ENCODE peak calls at places on chromosomes 2 and 18, in eight cellular contexts. One of them, this sample, is unnamed.

GRCh38 chr18:35603528-35603927 is 22.0 kb downstream of the GALNT1 start:
- DNase-seq in activated T-cell treated with anti-CD3 and anti-CD28 coated beads, Interleukin-2, amount 50 U/mL, for 72 hours: no peak
- DNase-seq in astrocyte of the spinal cord: no peak
- DNase-seq in endothelial cell: no peak
- DNase-seq in M059J: no peak
- DNase-seq in nucleus accumbens: no peak
- DNase-seq in activated CD4-positive, alpha-beta T cell treated with anti-CD3 and anti-CD28 coated beads, Interleukin-2, amount 50 U/mL, for 48 hours: no peak
- DNase-seq in neural crest cell: no peak
- DNase-seq in this sample: no peak

GRCh38 chr2:158926478-158926948 is 41.9 kb upstream of the TANC1 start:
- DNase-seq in endothelial cell: no peak
- DNase-seq in activated T-cell treated with anti-CD3 and anti-CD28 coated beads, Interleukin-2, amount 50 U/mL, for 72 hours: no peak
- DNase-seq in M059J: peak; percentile 87
- DNase-seq in activated CD4-positive, alpha-beta T cell treated with anti-CD3 and anti-CD28 coated beads, Interleukin-2, amount 50 U/mL, for 48 hours: no peak
- DNase-seq in neural crest cell: no peak
- DNase-seq in nucleus accumbens: no peak
- DNase-seq in astrocyte of the spinal cord: peak; percentile 78
- DNase-seq in this sample: no peak

GRCh38 chr18:2644535-2644934 is 11.0 kb upstream of the SMCHD1 start:
- DNase-seq in astrocyte of the spinal cord: no peak
- DNase-seq in neural crest cell: no peak
- DNase-seq in endothelial cell: no peak
- DNase-seq in activated T-cell treated with anti-CD3 and anti-CD28 coated beads, Interleukin-2, amount 50 U/mL, for 72 hours: no peak
- DNase-seq in nucleus accumbens: no peak
- DNase-seq in activated CD4-positive, alpha-beta T cell treated with anti-CD3 and anti-CD28 coated beads, Interleukin-2, amount 50 U/mL, for 48 hours: no peak
- DNase-seq in M059J: no peak
- DNase-seq in this sample: no peak

GRCh38 chr2:9428965-9429577 is 5.6 kb downstream of the CPSF3 start:
- DNase-seq in activated T-cell treated with anti-CD3 and anti-CD28 coated beads, Interleukin-2, amount 50 U/mL, for 72 hours: no peak
- DNase-seq in activated CD4-positive, alpha-beta T cell treated with anti-CD3 and anti-CD28 coated beads, Interleukin-2, amount 50 U/mL, for 48 hours: no peak
- DNase-seq in endothelial cell: no peak
- DNase-seq in nucleus accumbens: no peak
- DNase-seq in astrocyte of the spinal cord: no peak
- DNase-seq in neural crest cell: no peak
- DNase-seq in M059J: no peak
- DNase-seq in this sample: no peak

GRCh38 chr2:45264227-45265225 is 255.3 kb upstream of the SIX2 start:
- DNase-seq in M059J: peak; percentile 62
- DNase-seq in astrocyte of the spinal cord: peak; percentile 23
- DNase-seq in activated CD4-positive, alpha-beta T cell treated with anti-CD3 and anti-CD28 coated beads, Interleukin-2, amount 50 U/mL, for 48 hours: peak; percentile 4
- DNase-seq in nucleus accumbens: no peak
- DNase-seq in activated T-cell treated with anti-CD3 and anti-CD28 coated beads, Interleukin-2, amount 50 U/mL, for 72 hours: peak; percentile 29
- DNase-seq in endothelial cell: no peak
- DNase-seq in neural crest cell: no peak
- DNase-seq in this sample: no peak

GRCh38 chr18:63697261-63697660 is 5.5 kb upstream of the SERPINB11 start:
- DNase-seq in activated T-cell treated with anti-CD3 and anti-CD28 coated beads, Interleukin-2, amount 50 U/mL, for 72 hours: no peak
- DNase-seq in activated CD4-positive, alpha-beta T cell treated with anti-CD3 and anti-CD28 coated beads, Interleukin-2, amount 50 U/mL, for 48 hours: no peak
- DNase-seq in astrocyte of the spinal cord: peak; percentile 8
- DNase-seq in neural crest cell: no peak
- DNase-seq in endothelial cell: no peak
- DNase-seq in nucleus accumbens: no peak
- DNase-seq in M059J: peak; percentile 44
- DNase-seq in this sample: no peak

GRCh38 chr2:109193807-109194702 is 65.0 kb downstream of the SH3RF3 start:
- DNase-seq in activated CD4-positive, alpha-beta T cell treated with anti-CD3 and anti-CD28 coated beads, Interleukin-2, amount 50 U/mL, for 48 hours: no peak
- DNase-seq in endothelial cell: no peak
- DNase-seq in activated T-cell treated with anti-CD3 and anti-CD28 coated beads, Interleukin-2, amount 50 U/mL, for 72 hours: no peak
- DNase-seq in M059J: no peak
- DNase-seq in nucleus accumbens: no peak
- DNase-seq in neural crest cell: no peak
- DNase-seq in astrocyte of the spinal cord: no peak
- DNase-seq in this sample: no peak

GRCh38 chr2:190835303-190835930 is 45.2 kb upstream of the GLS start:
- DNase-seq in activated T-cell treated with anti-CD3 and anti-CD28 coated beads, Interleukin-2, amount 50 U/mL, for 72 hours: no peak
- DNase-seq in endothelial cell: no peak
- DNase-seq in M059J: peak; percentile 87
- DNase-seq in astrocyte of the spinal cord: peak; percentile 91
- DNase-seq in neural crest cell: no peak
- DNase-seq in activated CD4-positive, alpha-beta T cell treated with anti-CD3 and anti-CD28 coated beads, Interleukin-2, amount 50 U/mL, for 48 hours: no peak
- DNase-seq in nucleus accumbens: no peak
- DNase-seq in this sample: no peak

GRCh38 chr2:197092431-197092830 is 165.9 kb upstream of the PGAP1 start:
- DNase-seq in neural crest cell: no peak
- DNase-seq in M059J: no peak
- DNase-seq in endothelial cell: no peak
- DNase-seq in activated T-cell treated with anti-CD3 and anti-CD28 coated beads, Interleukin-2, amount 50 U/mL, for 72 hours: no peak
- DNase-seq in nucleus accumbens: no peak
- DNase-seq in activated CD4-positive, alpha-beta T cell treated with anti-CD3 and anti-CD28 coated beads, Interleukin-2, amount 50 U/mL, for 48 hours: no peak
- DNase-seq in astrocyte of the spinal cord: peak; percentile 72
- DNase-seq in this sample: no peak

GRCh38 chr2:219488844-219489194 is 9.9 kb upstream of the GMPPA start:
- DNase-seq in activated CD4-positive, alpha-beta T cell treated with anti-CD3 and anti-CD28 coated beads, Interleukin-2, amount 50 U/mL, for 48 hours: no peak
- DNase-seq in nucleus accumbens: no peak
- DNase-seq in endothelial cell: no peak
- DNase-seq in neural crest cell: no peak
- DNase-seq in M059J: no peak
- DNase-seq in activated T-cell treated with anti-CD3 and anti-CD28 coated beads, Interleukin-2, amount 50 U/mL, for 72 hours: no peak
- DNase-seq in astrocyte of the spinal cord: no peak
- DNase-seq in this sample: no peak

GRCh38 chr2:216057688-216058193 is 23.9 kb downstream of the PECR start:
- DNase-seq in activated T-cell treated with anti-CD3 and anti-CD28 coated beads, Interleukin-2, amount 50 U/mL, for 72 hours: peak; percentile 61
- DNase-seq in neural crest cell: no peak
- DNase-seq in M059J: peak; percentile 87
- DNase-seq in activated CD4-positive, alpha-beta T cell treated with anti-CD3 and anti-CD28 coated beads, Interleukin-2, amount 50 U/mL, for 48 hours: peak; percentile 41
- DNase-seq in endothelial cell: no peak
- DNase-seq in astrocyte of the spinal cord: peak; percentile 93
- DNase-seq in nucleus accumbens: no peak
- DNase-seq in this sample: no peak

GRCh38 chr2:169077674-169078240 is 8.4 kb downstream of the DHRS9 start:
- DNase-seq in activated CD4-positive, alpha-beta T cell treated with anti-CD3 and anti-CD28 coated beads, Interleukin-2, amount 50 U/mL, for 48 hours: no peak
- DNase-seq in activated T-cell treated with anti-CD3 and anti-CD28 coated beads, Interleukin-2, amount 50 U/mL, for 72 hours: no peak
- DNase-seq in neural crest cell: no peak
- DNase-seq in astrocyte of the spinal cord: no peak
- DNase-seq in endothelial cell: no peak
- DNase-seq in nucleus accumbens: no peak
- DNase-seq in M059J: peak; percentile 12
- DNase-seq in this sample: no peak

GRCh38 chr2:69036926-69037325 is 23.9 kb downstream of the ANTXR1 start:
- DNase-seq in endothelial cell: no peak
- DNase-seq in activated T-cell treated with anti-CD3 and anti-CD28 coated beads, Interleukin-2, amount 50 U/mL, for 72 hours: no peak
- DNase-seq in neural crest cell: no peak
- DNase-seq in M059J: peak; percentile 58
- DNase-seq in astrocyte of the spinal cord: peak; percentile 81
- DNase-seq in nucleus accumbens: no peak
- DNase-seq in activated CD4-positive, alpha-beta T cell treated with anti-CD3 and anti-CD28 coated beads, Interleukin-2, amount 50 U/mL, for 48 hours: no peak
- DNase-seq in this sample: no peak

GRCh38 chr2:38244306-38244705 is 132.8 kb downstream of the ATL2 start:
- DNase-seq in astrocyte of the spinal cord: no peak
- DNase-seq in M059J: no peak
- DNase-seq in endothelial cell: no peak
- DNase-seq in neural crest cell: no peak
- DNase-seq in activated CD4-positive, alpha-beta T cell treated with anti-CD3 and anti-CD28 coated beads, Interleukin-2, amount 50 U/mL, for 48 hours: no peak
- DNase-seq in activated T-cell treated with anti-CD3 and anti-CD28 coated beads, Interleukin-2, amount 50 U/mL, for 72 hours: no peak
- DNase-seq in nucleus accumbens: no peak
- DNase-seq in this sample: no peak

GRCh38 chr2:42513252-42513918 is 19.6 kb upstream of the KCNG3 start:
- DNase-seq in activated CD4-positive, alpha-beta T cell treated with anti-CD3 and anti-CD28 coated beads, Interleukin-2, amount 50 U/mL, for 48 hours: no peak
- DNase-seq in activated T-cell treated with anti-CD3 and anti-CD28 coated beads, Interleukin-2, amount 50 U/mL, for 72 hours: no peak
- DNase-seq in endothelial cell: peak; percentile 52
- DNase-seq in nucleus accumbens: no peak
- DNase-seq in M059J: peak; percentile 50
- DNase-seq in astrocyte of the spinal cord: peak; percentile 33
- DNase-seq in neural crest cell: peak; percentile 35
- DNase-seq in this sample: no peak

GRCh38 chr18:74533666-74534065 is 634 bp upstream of the CNDP1 start:
- DNase-seq in neural crest cell: no peak
- DNase-seq in activated CD4-positive, alpha-beta T cell treated with anti-CD3 and anti-CD28 coated beads, Interleukin-2, amount 50 U/mL, for 48 hours: no peak
- DNase-seq in endothelial cell: no peak
- DNase-seq in astrocyte of the spinal cord: no peak
- DNase-seq in M059J: no peak
- DNase-seq in activated T-cell treated with anti-CD3 and anti-CD28 coated beads, Interleukin-2, amount 50 U/mL, for 72 hours: no peak
- DNase-seq in nucleus accumbens: no peak
- DNase-seq in this sample: no peak

GRCh38 chr2:202147775-202148174 is 74.7 kb downstream of the KIAA2012 start:
- DNase-seq in M059J: no peak
- DNase-seq in neural crest cell: no peak
- DNase-seq in activated T-cell treated with anti-CD3 and anti-CD28 coated beads, Interleukin-2, amount 50 U/mL, for 72 hours: no peak
- DNase-seq in endothelial cell: no peak
- DNase-seq in activated CD4-positive, alpha-beta T cell treated with anti-CD3 and anti-CD28 coated beads, Interleukin-2, amount 50 U/mL, for 48 hours: no peak
- DNase-seq in astrocyte of the spinal cord: peak; percentile 50
- DNase-seq in nucleus accumbens: no peak
- DNase-seq in this sample: no peak

GRCh38 chr2:20034821-20035220 is 16.6 kb downstream of the LAPTM4A start:
- DNase-seq in neural crest cell: no peak
- DNase-seq in activated CD4-positive, alpha-beta T cell treated with anti-CD3 and anti-CD28 coated beads, Interleukin-2, amount 50 U/mL, for 48 hours: no peak
- DNase-seq in astrocyte of the spinal cord: no peak
- DNase-seq in activated T-cell treated with anti-CD3 and anti-CD28 coated beads, Interleukin-2, amount 50 U/mL, for 72 hours: no peak
- DNase-seq in nucleus accumbens: no peak
- DNase-seq in M059J: no peak
- DNase-seq in endothelial cell: no peak
- DNase-seq in this sample: no peak

GRCh38 chr2:122390406-122390805 is 635.0 kb downstream of the TSN start:
- DNase-seq in M059J: no peak
- DNase-seq in neural crest cell: no peak
- DNase-seq in astrocyte of the spinal cord: no peak
- DNase-seq in activated CD4-positive, alpha-beta T cell treated with anti-CD3 and anti-CD28 coated beads, Interleukin-2, amount 50 U/mL, for 48 hours: no peak
- DNase-seq in activated T-cell treated with anti-CD3 and anti-CD28 coated beads, Interleukin-2, amount 50 U/mL, for 72 hours: peak; percentile 8
- DNase-seq in nucleus accumbens: no peak
- DNase-seq in endothelial cell: no peak
- DNase-seq in this sample: no peak

GRCh38 chr2:83196225-83196624 is 1262.9 kb downstream of the SUCLG1 start:
- DNase-seq in M059J: peak; percentile 36
- DNase-seq in activated CD4-positive, alpha-beta T cell treated with anti-CD3 and anti-CD28 coated beads, Interleukin-2, amount 50 U/mL, for 48 hours: no peak
- DNase-seq in activated T-cell treated with anti-CD3 and anti-CD28 coated beads, Interleukin-2, amount 50 U/mL, for 72 hours: no peak
- DNase-seq in neural crest cell: no peak
- DNase-seq in astrocyte of the spinal cord: peak; percentile 44
- DNase-seq in nucleus accumbens: no peak
- DNase-seq in endothelial cell: no peak
- DNase-seq in this sample: peak; percentile 8

GRCh38 chr2:54573532-54573915 is 117.4 kb downstream of the SPTBN1 start:
- DNase-seq in endothelial cell: no peak
- DNase-seq in activated CD4-positive, alpha-beta T cell treated with anti-CD3 and anti-CD28 coated beads, Interleukin-2, amount 50 U/mL, for 48 hours: no peak
- DNase-seq in neural crest cell: no peak
- DNase-seq in M059J: no peak
- DNase-seq in astrocyte of the spinal cord: no peak
- DNase-seq in activated T-cell treated with anti-CD3 and anti-CD28 coated beads, Interleukin-2, amount 50 U/mL, for 72 hours: no peak
- DNase-seq in nucleus accumbens: no peak
- DNase-seq in this sample: no peak

GRCh38 chr18:25222648-25223047 is 129.3 kb downstream of the ZNF521 start:
- DNase-seq in activated CD4-positive, alpha-beta T cell treated with anti-CD3 and anti-CD28 coated beads, Interleukin-2, amount 50 U/mL, for 48 hours: no peak
- DNase-seq in astrocyte of the spinal cord: no peak
- DNase-seq in endothelial cell: no peak
- DNase-seq in nucleus accumbens: no peak
- DNase-seq in M059J: no peak
- DNase-seq in neural crest cell: no peak
- DNase-seq in activated T-cell treated with anti-CD3 and anti-CD28 coated beads, Interleukin-2, amount 50 U/mL, for 72 hours: no peak
- DNase-seq in this sample: no peak

GRCh38 chr2:20012282-20013060 is at the start of gene MATN3:
- DNase-seq in nucleus accumbens: no peak
- DNase-seq in endothelial cell: peak; percentile 39
- DNase-seq in activated T-cell treated with anti-CD3 and anti-CD28 coated beads, Interleukin-2, amount 50 U/mL, for 72 hours: peak; percentile 33
- DNase-seq in M059J: peak; percentile 35
- DNase-seq in astrocyte of the spinal cord: peak; percentile 35
- DNase-seq in activated CD4-positive, alpha-beta T cell treated with anti-CD3 and anti-CD28 coated beads, Interleukin-2, amount 50 U/mL, for 48 hours: no peak
- DNase-seq in neural crest cell: peak; percentile 37
- DNase-seq in this sample: no peak

GRCh38 chr2:149431337-149431736 is 101.0 kb downstream of the LYPD6 start:
- DNase-seq in nucleus accumbens: no peak
- DNase-seq in M059J: peak; percentile 30
- DNase-seq in activated CD4-positive, alpha-beta T cell treated with anti-CD3 and anti-CD28 coated beads, Interleukin-2, amount 50 U/mL, for 48 hours: no peak
- DNase-seq in neural crest cell: no peak
- DNase-seq in activated T-cell treated with anti-CD3 and anti-CD28 coated beads, Interleukin-2, amount 50 U/mL, for 72 hours: no peak
- DNase-seq in astrocyte of the spinal cord: no peak
- DNase-seq in endothelial cell: no peak
- DNase-seq in this sample: no peak